ENCODE peak calls at places on chromosomes 6 and 20, in five cellular contexts. O is GF-D8, L is cardiac muscle cell, F is IMR-90, G is HFF-Myc. Q is an unnamed sample.
A peak's percentile ranks its signal among the peaks of the same experiment; 100 is the strongest.

GRCh38 chr6:161889324-161889723 is 615.5 kb upstream of the AGPAT4 start:
- DNase-seq in O (no peak), L (no peak), F (no peak), G (no peak), Q (no peak)

GRCh38 chr20:63226020-63226943 is 9.4 kb upstream of the BIRC7 start:
- DNase-seq in O (no peak), L (no peak), F (no peak), G (no peak), Q (no peak)

GRCh38 chr6:44498436-44498835 is 110.9 kb downstream of the CDC5L start:
- DNase-seq in O (no peak), L (no peak), F (no peak), G (no peak), Q (no peak)

GRCh38 chr20:45311589-45312211 is 3.6 kb upstream of the MATN4 start:
- DNase-seq in O (no peak), L (peak; percentile 65), F (peak; percentile 42), G (no peak), Q (peak; percentile 66)

GRCh38 chr20:37714973-37715657 is 21.3 kb downstream of the CTNNBL1 start:
- DNase-seq in O (peak; percentile 87), L (peak; percentile 43), F (peak; percentile 64), G (no peak), Q (no peak)

GRCh38 chr6:14758421-14759043 is 487.3 kb upstream of the JARID2 start:
- DNase-seq in O (peak; percentile 10), L (no peak), F (peak; percentile 30), G (no peak), Q (no peak)

GRCh38 chr6:108650325-108650724 is 89.6 kb downstream of the FOXO3 start:
- DNase-seq in O (no peak), L (no peak), F (no peak), G (no peak), Q (no peak)

GRCh38 chr20:50374541-50375078 is 135.6 kb upstream of the PTPN1 start:
- DNase-seq in O (no peak), L (no peak), F (no peak), G (no peak), Q (no peak)

GRCh38 chr20:61419501-61419900 is 167.4 kb downstream of the CDH4 start:
- DNase-seq in O (no peak), L (no peak), F (no peak), G (no peak), Q (no peak)

GRCh38 chr6:118709859-118710350 is 58.5 kb upstream of the CEP85L start:
- DNase-seq in O (no peak), L (peak; percentile 75), F (peak; percentile 86), G (peak; percentile 86), Q (no peak)

GRCh38 chr20:63054695-63055240 is 48.0 kb upstream of the BHLHE23 start:
- DNase-seq in O (no peak), L (no peak), F (no peak), G (no peak), Q (no peak)

GRCh38 chr6:52019851-52020250 is 67.6 kb downstream of the PKHD1 start:
- DNase-seq in O (no peak), L (no peak), F (no peak), G (no peak), Q (no peak)

GRCh38 chr6:106087548-106088325 is 1.6 kb downstream of the PRDM1 start:
- DNase-seq in O (peak; percentile 2), L (peak; percentile 62), F (peak; percentile 87), G (no peak), Q (peak; percentile 27)

GRCh38 chr6:159852877-159853276 is 37.9 kb upstream of the MAS1 start:
- DNase-seq in O (no peak), L (peak; percentile 51), F (no peak), G (no peak), Q (peak; percentile 31)

GRCh38 chr6:131728296-131728939 is 17.6 kb upstream of the CTAGE9 start:
- DNase-seq in O (no peak), L (no peak), F (peak; percentile 14), G (no peak), Q (no peak)

GRCh38 chr6:116255246-116255800 is 1.4 kb upstream of the TSPYL4 start:
- DNase-seq in O (no peak), L (peak; percentile 35), F (no peak), G (no peak), Q (peak; percentile 38)

GRCh38 chr6:3911614-3912336 is 62.6 kb downstream of the FAM50B start:
- DNase-seq in O (no peak), L (peak; percentile 88), F (peak; percentile 92), G (peak; percentile 72), Q (peak; percentile 36)

GRCh38 chr6:118810420-118811027 is 83.4 kb upstream of the ASF1A start:
- DNase-seq in O (peak; percentile 60), L (no peak), F (no peak), G (no peak), Q (no peak)

GRCh38 chr20:57683876-57684275 is 25.9 kb downstream of the PMEPA1 start:
- DNase-seq in O (no peak), L (no peak), F (no peak), G (no peak), Q (no peak)

GRCh38 chr6:90596967-90597539 is 10.2 kb upstream of the MAP3K7 start:
- DNase-seq in O (no peak), L (no peak), F (no peak), G (no peak), Q (no peak)

GRCh38 chr6:57275384-57275783 is 42.0 kb upstream of the PRIM2 start:
- DNase-seq in O (no peak), L (no peak), F (no peak), G (no peak), Q (no peak)

GRCh38 chr20:33811763-33812672 is 870 bp downstream of the CHMP4B start:
- DNase-seq in O (peak; percentile 12), L (peak; percentile 78), F (peak; percentile 91), G (no peak), Q (peak; percentile 47)

GRCh38 chr20:11158146-11158545 is 484.3 kb upstream of the JAG1 start:
- DNase-seq in O (no peak), L (peak; percentile 29), F (no peak), G (no peak), Q (no peak)

GRCh38 chr6:125183391-125183790 is 29.8 kb downstream of the TPD52L1 start:
- DNase-seq in O (no peak), L (no peak), F (no peak), G (no peak), Q (no peak)

GRCh38 chr6:142843344-142843743 is 101.6 kb downstream of the HIVEP2 start:
- DNase-seq in O (no peak), L (no peak), F (no peak), G (no peak), Q (no peak)

GRCh38 chr6:33419580-33420492 is at the start of gene SYNGAP1:
- DNase-seq in O (no peak), L (peak; percentile 83), F (peak; percentile 64), G (no peak), Q (peak; percentile 75)

GRCh38 chr20:50468378-50468798 is 41.8 kb upstream of the PTPN1 start:
- DNase-seq in O (no peak), L (no peak), F (no peak), G (no peak), Q (no peak)

GRCh38 chr6:170489836-170490235 is 63.3 kb downstream of the PSMB1 start:
- DNase-seq in O (no peak), L (no peak), F (no peak), G (no peak), Q (no peak)

GRCh38 chr6:85096976-85097375 is 332.6 kb upstream of the TBX18 start:
- DNase-seq in O (no peak), L (no peak), F (no peak), G (no peak), Q (no peak)

GRCh38 chr6:87832025-87832825 is 130.2 kb upstream of the AKIRIN2 start:
- DNase-seq in O (no peak), L (peak; percentile 39), F (peak; percentile 30), G (no peak), Q (no peak)

GRCh38 chr6:55397986-55398385 is 70.7 kb downstream of the GFRAL start:
- DNase-seq in O (no peak), L (peak; percentile 50), F (peak; percentile 86), G (no peak), Q (no peak)

GRCh38 chr6:161104966-161105365 is 113.4 kb downstream of the MAP3K4 start:
- DNase-seq in O (no peak), L (no peak), F (peak; percentile 33), G (no peak), Q (no peak)

GRCh38 chr6:160455484-160456213 is 107.5 kb downstream of the SLC22A3 start:
- DNase-seq in O (no peak), L (peak; percentile 73), F (peak; percentile 47), G (no peak), Q (peak; percentile 77)